ENCODE peak calls at places on chromosomes 7 and 10, in four cellular contexts. Q is GM12878, J is H1, F is A549. W is an unnamed sample.

GRCh38 chr10:17213646-17214349 is 12.3 kb upstream of the TRDMT1 start:
- DNase-seq in Q (no peak), J (no peak), F (peak; percentile 41), W (no peak)

GRCh38 chr7:87231243-87231642 is 11.7 kb upstream of the TMEM243 start:
- DNase-seq in Q (no peak), J (no peak), F (no peak), W (no peak)

GRCh38 chr10:107687702-107688101 is 523.2 kb upstream of the SORCS1 start:
- DNase-seq in Q (no peak), J (no peak), F (no peak), W (no peak)

GRCh38 chr10:16854623-16855022 is 37.4 kb upstream of the RSU1 start:
- DNase-seq in Q (no peak), J (no peak), F (peak; percentile 12), W (no peak)

GRCh38 chr10:52491246-52492000 is 177.3 kb downstream of the DKK1 start:
- DNase-seq in Q (no peak), J (no peak), F (no peak), W (no peak)

GRCh38 chr7:4861673-4862072 is at the start of gene PAPOLB:
- DNase-seq in Q (no peak), J (no peak), F (no peak), W (no peak)

GRCh38 chr7:137670521-137671064 is 176.2 kb downstream of the DGKI start:
- DNase-seq in Q (peak; percentile 35), J (no peak), F (no peak), W (no peak)

GRCh38 chr10:73859441-73860049 is 14.8 kb downstream of the CAMK2G start:
- DNase-seq in Q (peak; percentile 45), J (no peak), F (no peak), W (no peak)

GRCh38 chr10:22437620-22438588 is 92.6 kb downstream of the SPAG6 start:
- DNase-seq in Q (no peak), J (no peak), F (no peak), W (peak; percentile 58)

GRCh38 chr10:109592391-109592790 is 330.9 kb downstream of the XPNPEP1 start:
- DNase-seq in Q (no peak), J (no peak), F (no peak), W (no peak)

GRCh38 chr7:51286392-51286791 is 30.2 kb downstream of the COBL start:
- DNase-seq in Q (no peak), J (no peak), F (no peak), W (no peak)

GRCh38 chr10:47176903-47177860 is 122.8 kb upstream of the GDF10 start:
- DNase-seq in Q (no peak), J (no peak), F (no peak), W (no peak)

GRCh38 chr10:7075110-7075509 is 335.7 kb downstream of the SFMBT2 start:
- DNase-seq in Q (no peak), J (no peak), F (no peak), W (no peak)

GRCh38 chr10:104328916-104329710 is 9.2 kb downstream of the ITPRIP start:
- DNase-seq in Q (no peak), J (no peak), F (peak; percentile 90), W (peak; percentile 63)

GRCh38 chr10:79046991-79047874 is 21.5 kb upstream of the ZMIZ1 start:
- DNase-seq in Q (no peak), J (no peak), F (no peak), W (no peak)

GRCh38 chr7:77520261-77520660 is 16.8 kb upstream of the PTPN12 start:
- DNase-seq in Q (no peak), J (no peak), F (no peak), W (no peak)

GRCh38 chr7:106305732-106306131 is 20.9 kb upstream of the NAMPT start:
- DNase-seq in Q (no peak), J (no peak), F (no peak), W (no peak)

GRCh38 chr7:131540491-131541162 is 15.8 kb downstream of the PODXL start:
- DNase-seq in Q (no peak), J (no peak), F (peak; percentile 48), W (peak; percentile 41)

GRCh38 chr7:18927134-18927533 is 190.3 kb downstream of the TWIST1 start:
- DNase-seq in Q (no peak), J (no peak), F (no peak), W (no peak)

GRCh38 chr7:100069991-100070390 is 11.5 kb downstream of the ZNF3 start:
- DNase-seq in Q (no peak), J (no peak), F (no peak), W (no peak)

GRCh38 chr7:100075418-100075817 is 6.1 kb downstream of the ZNF3 start:
- DNase-seq in Q (no peak), J (no peak), F (no peak), W (no peak)

GRCh38 chr7:100071018-100071723 is 10.4 kb downstream of the ZNF3 start:
- DNase-seq in Q (no peak), J (no peak), F (peak; percentile 51), W (no peak)

GRCh38 chr7:100077205-100077604 is 4.3 kb downstream of the ZNF3 start:
- DNase-seq in Q (no peak), J (no peak), F (no peak), W (no peak)

DNA sequence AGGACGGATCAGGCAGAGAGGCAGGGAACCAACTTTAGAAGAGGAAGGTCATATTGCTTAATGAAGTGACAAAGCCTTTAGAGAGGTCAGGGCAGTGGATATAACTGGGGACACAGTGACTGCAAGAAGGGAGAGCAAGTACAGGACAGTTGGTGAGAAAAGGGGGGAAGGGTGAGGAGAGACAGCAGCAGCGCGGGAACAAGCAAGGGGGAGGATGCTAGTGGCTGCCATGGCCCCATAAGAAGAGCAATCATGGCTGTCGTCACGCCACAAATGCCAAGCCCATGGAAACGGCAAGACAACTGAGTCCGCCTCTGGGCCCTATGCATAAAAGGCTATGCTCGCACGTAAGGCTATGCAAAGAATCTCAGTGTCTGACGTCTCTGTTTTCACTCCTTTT is 9.1 kb downstream of the ZNF3 start:
- DNase-seq in Q (no peak), J (no peak), F (no peak), W (no peak)
- H3K9me3 ChIP-seq in Q (peaks cover 32% of the 10 kb centered on the region), J (peaks cover 68% of the 10 kb centered on the region), F (peaks cover 100% of the 10 kb centered on the region), W (peaks cover 6% of the 10 kb centered on the region)

DNA sequence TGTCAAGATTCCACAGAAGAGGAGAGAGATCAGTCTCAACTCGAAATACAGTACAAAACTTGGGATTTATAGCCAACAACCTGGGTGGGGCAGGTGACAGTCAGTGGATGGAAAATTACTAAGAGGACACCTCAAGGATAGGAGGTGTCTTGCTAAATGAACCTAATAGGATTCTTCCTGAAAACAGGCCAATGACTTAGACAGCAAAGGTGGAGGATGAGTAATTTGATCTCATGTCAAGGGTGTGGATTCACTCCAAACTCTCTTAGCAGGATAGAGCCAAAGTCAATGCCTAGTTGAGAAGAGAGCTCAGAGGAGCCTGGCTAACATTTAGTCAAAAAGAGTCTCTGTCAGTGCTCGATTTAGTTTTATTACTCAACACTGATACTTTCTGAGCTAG is 106.7 kb upstream of the INSYN2A start:
- DNase-seq in Q (no peak), J (no peak), F (no peak), W (no peak)
- TF ChIP-seq EP300 in Q (no peak), J (no peak), F (no peak), W (no peak)

GRCh38 chr7:154744226-154744860 is 258.6 kb downstream of the PAXIP1 start:
- DNase-seq in Q (no peak), J (peak; percentile 95), F (peak; percentile 21), W (no peak)

GRCh38 chr7:154750353-154750801 is 252.5 kb downstream of the PAXIP1 start:
- DNase-seq in Q (no peak), J (no peak), F (no peak), W (no peak)

GRCh38 chr7:154744861-154745258 is 258.1 kb downstream of the PAXIP1 start:
- DNase-seq in Q (no peak), J (no peak), F (no peak), W (no peak)

GRCh38 chr7:154746551-154746950 is 256.4 kb downstream of the PAXIP1 start:
- DNase-seq in Q (no peak), J (no peak), F (no peak), W (no peak)

GRCh38 chr7:154748387-154748786 is 254.5 kb downstream of the PAXIP1 start:
- DNase-seq in Q (no peak), J (no peak), F (no peak), W (no peak)
- H3K4me3 ChIP-seq in Q (no peak overlapping the region), J (no peak overlapping the region), F (no peak overlapping the region), W (no peak overlapping the region)

GRCh38 chr7:141534757-141535737 is 16.2 kb upstream of the AGK start:
- DNase-seq in Q (no peak), J (no peak), F (no peak), W (no peak)

GRCh38 chr7:141537906-141538305 is 13.3 kb upstream of the AGK start:
- DNase-seq in Q (no peak), J (no peak), F (no peak), W (no peak)

GRCh38 chr7:141528399-141528798 is 22.8 kb upstream of the AGK start:
- DNase-seq in Q (no peak), J (no peak), F (no peak), W (no peak)

GRCh38 chr7:141533149-141533949 is 17.9 kb upstream of the AGK start:
- DNase-seq in Q (no peak), J (peak; percentile 79), F (peak; percentile 75), W (peak; percentile 67)
- H3K9me3 ChIP-seq in Q (no peaks in the 10 kb centered on the region), J (no peaks in the 10 kb centered on the region), F (no peaks in the 10 kb centered on the region), W (no peaks in the 10 kb centered on the region)

GRCh38 chr10:485776-486572 is 203.5 kb downstream of the DIP2C start:
- DNase-seq in Q (no peak), J (peak; percentile 35), F (no peak), W (peak; percentile 39)
- TF ChIP-seq EP300 in Q (no peak), J (no peak), F (no peak), W (no peak)

GRCh38 chr10:132133005-132133404 is 53.7 kb upstream of the DPYSL4 start:
- DNase-seq in Q (no peak), J (no peak), F (no peak), W (no peak)
- H3K4me3 ChIP-seq in Q (no peak overlapping the region), J (no peak overlapping the region), F (no peak overlapping the region), W (no peak overlapping the region)

GRCh38 chr10:111493024-111493625 is 416.3 kb downstream of the ADRA2A start:
- DNase-seq in Q (no peak), J (no peak), F (no peak), W (no peak)
- H3K9me3 ChIP-seq in Q (peaks cover 2% of the 10 kb centered on the region), J (peaks cover 23% of the 10 kb centered on the region), F (peaks cover 10% of the 10 kb centered on the region), W (no peaks in the 10 kb centered on the region)

DNA sequence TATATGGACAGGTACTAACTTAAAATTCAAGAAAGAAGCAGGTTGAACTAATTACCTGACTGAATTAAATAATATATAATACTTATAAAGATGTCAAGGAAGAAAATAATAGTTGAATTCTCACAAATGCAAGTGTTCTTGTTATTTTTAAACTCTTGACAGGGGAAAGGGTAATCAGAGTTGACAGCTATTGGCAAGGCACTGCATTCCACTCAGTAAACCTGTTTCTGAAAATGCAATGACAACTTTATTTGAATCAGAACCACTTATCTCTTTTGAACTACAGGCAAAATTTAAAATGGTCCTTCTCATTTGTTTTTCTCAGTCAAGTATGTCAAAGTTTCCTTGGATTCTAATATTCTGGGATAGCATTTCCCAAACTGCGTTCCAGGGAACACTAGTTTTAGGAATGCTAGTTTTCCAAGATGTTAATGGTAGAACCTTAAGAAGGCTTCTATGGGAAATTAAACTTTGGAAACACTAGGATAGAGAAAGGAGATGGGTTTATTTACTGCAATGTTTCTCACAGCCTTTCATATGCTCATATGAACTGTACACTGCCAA is 103.7 kb upstream of the LRRN3 start:
- DNase-seq in Q (no peak), J (no peak), F (no peak), W (no peak)
- TF ChIP-seq EP300 in Q (no peak), J (no peak), F (no peak), W (no peak)

GRCh38 chr7:158658475-158658874 is 46.1 kb downstream of the NCAPG2 start:
- DNase-seq in Q (no peak), J (no peak), F (no peak), W (no peak)
- H3K4me3 ChIP-seq in Q (no peak overlapping the region), J (no peak overlapping the region), F (no peak overlapping the region), W (no peak overlapping the region)

GRCh38 chr7:118918556-118918955 is 694.1 kb downstream of the ANKRD7 start:
- DNase-seq in Q (no peak), J (no peak), F (peak; percentile 19), W (no peak)
- H3K9me3 ChIP-seq in Q (no peaks in the 10 kb centered on the region), J (no peaks in the 10 kb centered on the region), F (no peaks in the 10 kb centered on the region), W (no peaks in the 10 kb centered on the region)

W was measured in ovary.